ENCODE peak calls at places on chromosome 7, in four cellular contexts. K, X, P and E are unnamed samples.

GRCh38 chr7:140923358-140924006 is 1.2 kb downstream of the BRAF start:
- DNase-seq in X (peak), P (no peak), K (no peak), E (no peak)

GRCh38 chr7:141076377-141076776 is 2.5 kb downstream of the TMEM178B start:
- DNase-seq in K (no peak), X (no peak), P (no peak), E (no peak)

GRCh38 chr7:127650842-127651555 is 995 bp upstream of the SND1 start:
- DNase-seq in P (no peak), K (no peak), X (no peak), E (no peak)

GRCh38 chr7:128827248-128827958 is 2.8 kb upstream of the FLNC start:
- DNase-seq in P (peak), X (no peak), K (peak), E (no peak)

GRCh38 chr7:25835191-25835590 is 316.8 kb upstream of the NFE2L3 start:
- DNase-seq in K (no peak), X (no peak), P (no peak), E (no peak)

GRCh38 chr7:28020302-28020940 is 160.2 kb downstream of the JAZF1 start:
- DNase-seq in X (peak), P (peak), K (peak), E (peak)

GRCh38 chr7:5695037-5695708 is 86.3 kb downstream of the RNF216 start:
- DNase-seq in X (no peak), P (no peak), K (peak), E (no peak)

GRCh38 chr7:36747251-36747968 is 23.1 kb upstream of the AOAH start:
- DNase-seq in K (no peak), P (peak), X (no peak), E (no peak)

GRCh38 chr7:101816499-101817030 is 861 bp upstream of the CUX1 start:
- DNase-seq in P (peak), X (peak), K (peak), E (no peak)

GRCh38 chr7:47610506-47611044 is 28.7 kb upstream of the TNS3 start:
- DNase-seq in X (no peak), K (no peak), P (no peak), E (no peak)

GRCh38 chr7:117041007-117041406 is 87.7 kb downstream of the ST7 start:
- DNase-seq in X (no peak), P (no peak), K (no peak), E (no peak)

GRCh38 chr7:55504093-55504859 is 68.0 kb downstream of the VOPP1 start:
- DNase-seq in K (no peak), P (no peak), X (no peak), E (no peak)

GRCh38 chr7:128408709-128409434 is 910 bp downstream of the IMPDH1 start:
- DNase-seq in P (no peak), X (peak), K (no peak), E (no peak)

GRCh38 chr7:141390339-141390738 is 160.9 kb upstream of the AGK start:
- DNase-seq in K (no peak), X (no peak), P (no peak), E (no peak)

GRCh38 chr7:17444673-17445072 is 146.2 kb downstream of the AHR start:
- DNase-seq in K (no peak), P (no peak), X (no peak), E (peak)

GRCh38 chr7:44609829-44610228 is 3.4 kb downstream of the OGDH start:
- DNase-seq in K (no peak), P (no peak), X (no peak), E (no peak)
- H3K27ac ChIP-seq in K (peak), P (no peak), X (no peak), E (no peak)

DNA sequence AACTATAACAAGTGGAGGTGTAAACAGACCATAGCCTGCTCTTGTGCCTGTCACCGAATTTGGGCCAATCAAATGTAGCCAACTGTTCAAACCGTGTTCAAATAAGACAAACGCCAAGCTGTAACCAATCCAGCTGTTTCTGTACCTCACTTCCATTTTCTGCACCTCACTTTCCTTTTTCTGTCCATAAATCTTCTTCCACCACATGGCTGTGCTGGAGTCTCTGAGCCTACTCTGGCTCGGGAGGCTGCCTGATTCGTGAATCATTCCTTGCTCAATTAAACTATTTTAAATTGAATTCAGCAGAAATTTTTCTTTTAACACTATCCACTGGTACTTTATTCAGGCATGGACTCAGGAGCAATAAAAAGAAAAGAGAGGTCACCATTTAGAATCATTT is 29.9 kb upstream of the COL1A2 start:
- DNase-seq in P (no peak), K (no peak), X (no peak), E (no peak)
- H3K27ac ChIP-seq in P (no peak), K (no peak), X (no peak), E (no peak)

GRCh38 chr7:40805361-40805760 is 670.6 kb downstream of the SUGCT start:
- DNase-seq in K (no peak), X (no peak), P (no peak), E (no peak)

GRCh38 chr7:40804477-40805215 is 669.8 kb downstream of the SUGCT start:
- DNase-seq in P (no peak), K (no peak), X (no peak), E (no peak)

GRCh38 chr7:40811666-40812065 is 676.9 kb downstream of the SUGCT start:
- DNase-seq in K (no peak), X (no peak), P (no peak), E (no peak)

GRCh38 chr7:40810274-40810673 is 675.5 kb downstream of the SUGCT start:
- DNase-seq in X (no peak), K (no peak), P (no peak), E (no peak)

DNA sequence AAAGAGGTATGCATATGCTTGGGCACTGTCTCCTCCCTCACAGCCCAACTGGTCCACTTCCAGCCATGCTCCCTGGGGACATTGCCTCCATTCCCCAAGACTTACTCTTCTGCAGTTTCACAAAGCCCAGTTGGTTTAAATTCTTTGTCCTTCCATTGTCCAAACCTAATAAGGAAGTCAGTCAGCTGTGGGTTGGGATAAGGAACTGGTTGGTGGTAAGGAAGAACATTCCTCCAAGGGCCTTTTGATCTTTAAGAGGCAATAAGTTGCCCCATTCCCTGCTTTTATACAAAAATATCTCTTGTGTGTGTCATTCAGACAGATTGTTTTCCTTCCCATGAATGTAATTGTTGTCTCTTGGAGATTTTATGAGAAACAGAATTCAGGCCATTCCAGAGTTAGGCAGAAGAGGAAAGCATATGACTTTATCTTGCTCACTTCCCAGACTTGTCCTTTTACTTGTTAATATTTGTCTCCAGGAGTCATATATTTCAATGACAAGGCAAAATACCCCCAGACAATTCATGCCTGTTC is 673.7 kb downstream of the SUGCT start:
- DNase-seq in X (peak), K (no peak), P (no peak), E (no peak)
- H3K27ac ChIP-seq in X (peak), K (no peak), P (no peak), E (peak)

GRCh38 chr7:51316262-51316665 is 345 bp downstream of the COBL start:
- DNase-seq in P (peak), X (peak), K (peak), E (no peak)

GRCh38 chr7:51313276-51314035 is 3.2 kb downstream of the COBL start:
- DNase-seq in K (no peak), X (no peak), P (no peak), E (no peak)

GRCh38 chr7:51315393-51316261 is 982 bp downstream of the COBL start:
- DNase-seq in P (peak), K (peak), X (peak), E (no peak)

GRCh38 chr7:51314726-51315125 is 1.9 kb downstream of the COBL start:
- DNase-seq in P (no peak), K (no peak), X (no peak), E (no peak)

GRCh38 chr7:51314041-51314440 is 2.6 kb downstream of the COBL start:
- DNase-seq in X (no peak), P (no peak), K (no peak), E (no peak)
- H3K27ac ChIP-seq in X (no peak), P (peak), K (peak), E (no peak)

GRCh38 chr7:102942181-102942882 is 29.5 kb downstream of the LRRC17 start:
- DNase-seq in P (no peak), X (no peak), K (no peak), E (no peak)
- H3K27ac ChIP-seq in P (no peak), X (no peak), K (no peak), E (no peak)